ENCODE peak calls at places on chromosomes 16 and 17, in ten cellular contexts. Q is stomach; E is cardiac muscle cell; U is Peyer's patch; V is aorta; I is fibroblast of lung; K is hepatocyte; G is CD8-positive, alpha-beta T cell; R is small intestine; L is H9. Z is an unnamed sample.
A peak's percentile ranks its signal among the peaks of the same experiment; 100 is the strongest.

GRCh38 chr16:46848768-46849764 is 18.1 kb upstream of the C16orf87 start:
- DNase-seq in Q (no peak), E (no peak), U (no peak), V (no peak), I (no peak), K (no peak), G (no peak), R (no peak), L (no peak), Z (peak; percentile 78)

GRCh38 chr16:54194008-54194731 is 92.4 kb downstream of the IRX3 start:
- DNase-seq in Q (peak; percentile 58), E (peak; percentile 64), U (no peak), V (peak; percentile 85), I (peak; percentile 24), K (no peak), G (no peak), R (no peak), L (peak; percentile 49), Z (peak; percentile 55)

GRCh38 chr16:31508706-31509523 is 724 bp upstream of the RUSF1 start:
- DNase-seq in Q (no peak), E (no peak), U (no peak), V (no peak), I (peak; percentile 57), K (no peak), G (no peak), R (peak; percentile 36), L (no peak), Z (no peak)

GRCh38 chr17:83012873-83013778 is 66.3 kb upstream of the METRNL start:
- DNase-seq in Q (no peak), E (no peak), U (no peak), V (no peak), I (peak; percentile 95), K (no peak), G (no peak), R (no peak), L (no peak), Z (no peak)

GRCh38 chr17:47982645-47983440 is 11.9 kb downstream of the CDK5RAP3 start:
- DNase-seq in Q (no peak), E (no peak), U (no peak), V (no peak), I (no peak), K (no peak), G (no peak), R (no peak), L (no peak), Z (no peak)

GRCh38 chr17:38809828-38810227 is 10.5 kb upstream of the PIP4K2B start:
- DNase-seq in Q (no peak), E (no peak), U (no peak), V (no peak), I (no peak), K (no peak), G (no peak), R (no peak), L (no peak), Z (no peak)

GRCh38 chr17:41678411-41678906 is 10.2 kb upstream of the EIF1 start:
- DNase-seq in Q (no peak), E (no peak), U (no peak), V (no peak), I (no peak), K (no peak), G (no peak), R (no peak), L (no peak), Z (no peak)

GRCh38 chr17:56908061-56908542 is 5.7 kb downstream of the TRIM25 start:
- DNase-seq in Q (peak; percentile 58), E (no peak), U (peak; percentile 91), V (peak; percentile 83), I (no peak), K (no peak), G (no peak), R (peak; percentile 56), L (no peak), Z (no peak)

GRCh38 chr16:8944113-8944765 is 19.5 kb downstream of the USP7 start:
- DNase-seq in Q (no peak), E (no peak), U (no peak), V (no peak), I (no peak), K (no peak), G (no peak), R (no peak), L (no peak), Z (no peak)

GRCh38 chr16:8946544-8946943 is 17.2 kb downstream of the USP7 start:
- DNase-seq in Q (no peak), E (no peak), U (no peak), V (no peak), I (no peak), K (no peak), G (no peak), R (no peak), L (no peak), Z (no peak)

GRCh38 chr16:8941718-8942344 is 21.9 kb downstream of the USP7 start:
- DNase-seq in Q (no peak), E (no peak), U (no peak), V (no peak), I (no peak), K (no peak), G (no peak), R (no peak), L (no peak), Z (no peak)

GRCh38 chr16:8945626-8946296 is 17.9 kb downstream of the USP7 start:
- DNase-seq in Q (no peak), E (no peak), U (no peak), V (no peak), I (no peak), K (no peak), G (no peak), R (no peak), L (no peak), Z (no peak)

GRCh38 chr16:8943001-8943763 is 20.5 kb downstream of the USP7 start:
- DNase-seq in Q (no peak), E (no peak), U (no peak), V (no peak), I (no peak), K (no peak), G (no peak), R (no peak), L (no peak), Z (peak; percentile 28)
- H3K4me1 ChIP-seq in Q (peaks cover 78% of the 10 kb centered on the region), E (peaks cover 11% of the 10 kb centered on the region), U (peaks cover 10% of the 10 kb centered on the region), V (no peaks in the 10 kb centered on the region), I (no peaks in the 10 kb centered on the region), K (peaks cover 6% of the 10 kb centered on the region), G (peaks cover 91% of the 10 kb centered on the region), R (peaks cover 35% of the 10 kb centered on the region), L (peaks cover 9% of the 10 kb centered on the region), Z (peaks cover 23% of the 10 kb centered on the region)

DNA sequence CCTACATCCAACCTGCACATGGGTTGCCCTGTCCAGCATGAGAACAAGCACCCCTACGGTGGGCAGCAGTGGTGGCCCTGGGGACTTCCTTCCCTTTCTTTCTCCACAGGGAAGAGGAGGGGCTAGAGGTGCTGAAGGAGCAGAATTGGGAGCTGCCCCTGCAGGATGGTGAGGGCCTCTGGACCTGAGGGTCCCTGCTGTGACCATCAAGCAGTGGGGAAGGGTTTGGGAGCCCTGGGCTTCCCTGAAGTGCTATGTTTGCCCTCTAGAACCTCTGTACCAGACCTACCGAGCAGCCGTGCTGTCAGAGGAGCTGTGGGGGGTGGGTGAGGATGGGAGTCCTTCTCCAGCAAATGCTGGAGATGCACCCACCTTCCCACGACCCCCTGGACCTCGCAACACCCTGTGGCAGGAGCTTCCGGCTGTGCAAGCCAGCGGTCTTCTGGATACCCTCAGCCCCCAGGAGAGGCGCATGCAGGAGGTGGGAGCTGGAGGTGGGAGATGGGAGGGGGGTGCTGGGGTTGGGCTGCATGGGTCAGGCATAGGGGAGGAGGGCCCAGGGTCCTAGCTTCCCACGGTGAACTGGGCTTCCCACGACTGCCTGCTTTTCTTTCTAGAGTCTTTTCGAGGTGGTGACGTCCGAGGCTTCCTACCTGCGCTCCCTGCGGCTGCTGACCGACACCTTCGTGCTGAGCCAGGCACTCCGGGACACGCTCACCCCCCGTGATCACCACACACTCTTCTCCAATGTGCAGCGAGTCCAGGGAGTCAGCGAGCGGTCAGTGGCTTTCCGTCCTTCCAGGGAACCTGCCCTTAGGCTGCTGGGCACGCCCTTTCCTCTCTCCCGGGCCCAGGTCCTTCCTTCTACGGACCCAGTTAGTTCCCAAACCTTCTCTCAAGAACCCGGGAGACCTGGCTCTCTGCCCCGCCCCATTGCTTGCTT is 5.0 kb downstream of the ARHGEF15 start:
- DNase-seq in Q (peak; percentile 26), E (peak; percentile 18), U (no peak), V (no peak), I (no peak), K (peak; percentile 53), G (no peak), R (no peak), L (no peak), Z (peak; percentile 31)
- H3K27me3 ChIP-seq in Q (peaks cover 87% of the 10 kb centered on the region), E (peaks cover 34% of the 10 kb centered on the region), U (no peaks in the 10 kb centered on the region), V (no peaks in the 10 kb centered on the region), I (peaks cover 49% of the 10 kb centered on the region), K (peaks cover 48% of the 10 kb centered on the region), G (no peaks in the 10 kb centered on the region), R (peaks cover 6% of the 10 kb centered on the region), L (no peaks in the 10 kb centered on the region), Z (peaks cover 48% of the 10 kb centered on the region)

GRCh38 chr16:23129686-23130085 is 19.6 kb downstream of the USP31 start:
- DNase-seq in Q (no peak), E (no peak), U (no peak), V (no peak), I (no peak), K (no peak), G (no peak), R (no peak), L (no peak), Z (no peak)

GRCh38 chr16:23131841-23132576 is 17.2 kb downstream of the USP31 start:
- DNase-seq in Q (no peak), E (no peak), U (no peak), V (no peak), I (peak; percentile 62), K (no peak), G (no peak), R (no peak), L (no peak), Z (no peak)

GRCh38 chr16:23132921-23133532 is 16.2 kb downstream of the USP31 start:
- DNase-seq in Q (no peak), E (no peak), U (no peak), V (peak; percentile 79), I (peak; percentile 39), K (no peak), G (no peak), R (no peak), L (no peak), Z (no peak)

GRCh38 chr16:23131436-23131835 is 17.8 kb downstream of the USP31 start:
- DNase-seq in Q (no peak), E (no peak), U (no peak), V (no peak), I (no peak), K (no peak), G (no peak), R (no peak), L (no peak), Z (no peak)

DNA sequence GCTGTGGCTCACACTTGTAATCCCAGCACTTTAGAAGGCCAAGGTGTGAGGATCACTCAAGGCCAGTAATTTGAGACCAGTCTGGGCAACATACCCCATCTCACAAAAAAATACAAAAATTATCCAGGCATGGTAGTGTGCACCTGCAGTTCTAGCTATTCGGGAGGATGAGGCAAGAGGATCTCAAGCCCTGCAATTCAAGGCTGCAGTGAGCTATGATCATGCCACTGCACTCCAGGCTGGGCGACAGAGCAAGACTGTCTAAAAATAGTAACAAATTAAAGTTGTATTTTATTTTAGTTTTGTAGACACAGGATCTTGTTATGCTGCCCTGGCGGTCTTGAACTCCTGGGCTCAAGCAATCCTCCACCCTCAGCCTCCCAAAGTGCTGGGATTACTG is 18.2 kb downstream of the USP31 start:
- DNase-seq in Q (no peak), E (no peak), U (no peak), V (no peak), I (no peak), K (no peak), G (no peak), R (no peak), L (no peak), Z (no peak)
- H3K4me1 ChIP-seq in Q (no peaks in the 10 kb centered on the region), E (no peaks in the 10 kb centered on the region), U (no peaks in the 10 kb centered on the region), V (peaks cover 6% of the 10 kb centered on the region), I (no peaks in the 10 kb centered on the region), K (peaks cover 19% of the 10 kb centered on the region), G (no peaks in the 10 kb centered on the region), R (peaks cover 3% of the 10 kb centered on the region), L (no peaks in the 10 kb centered on the region), Z (peaks cover 15% of the 10 kb centered on the region)

GRCh38 chr17:39820987-39821386 is 43.1 kb downstream of the IKZF3 start:
- DNase-seq in Q (no peak), E (no peak), U (no peak), V (no peak), I (no peak), K (no peak), G (no peak), R (no peak), L (no peak), Z (no peak)

GRCh38 chr17:39820541-39820940 is 43.6 kb downstream of the IKZF3 start:
- DNase-seq in Q (no peak), E (no peak), U (no peak), V (no peak), I (no peak), K (no peak), G (no peak), R (peak; percentile 7), L (no peak), Z (peak; percentile 73)

GRCh38 chr17:39816272-39816671 is 47.8 kb downstream of the IKZF3 start:
- DNase-seq in Q (no peak), E (no peak), U (no peak), V (no peak), I (no peak), K (no peak), G (no peak), R (no peak), L (no peak), Z (no peak)

GRCh38 chr17:39822051-39822450 is 42.1 kb downstream of the IKZF3 start:
- DNase-seq in Q (no peak), E (no peak), U (no peak), V (no peak), I (no peak), K (no peak), G (no peak), R (no peak), L (no peak), Z (no peak)

DNA sequence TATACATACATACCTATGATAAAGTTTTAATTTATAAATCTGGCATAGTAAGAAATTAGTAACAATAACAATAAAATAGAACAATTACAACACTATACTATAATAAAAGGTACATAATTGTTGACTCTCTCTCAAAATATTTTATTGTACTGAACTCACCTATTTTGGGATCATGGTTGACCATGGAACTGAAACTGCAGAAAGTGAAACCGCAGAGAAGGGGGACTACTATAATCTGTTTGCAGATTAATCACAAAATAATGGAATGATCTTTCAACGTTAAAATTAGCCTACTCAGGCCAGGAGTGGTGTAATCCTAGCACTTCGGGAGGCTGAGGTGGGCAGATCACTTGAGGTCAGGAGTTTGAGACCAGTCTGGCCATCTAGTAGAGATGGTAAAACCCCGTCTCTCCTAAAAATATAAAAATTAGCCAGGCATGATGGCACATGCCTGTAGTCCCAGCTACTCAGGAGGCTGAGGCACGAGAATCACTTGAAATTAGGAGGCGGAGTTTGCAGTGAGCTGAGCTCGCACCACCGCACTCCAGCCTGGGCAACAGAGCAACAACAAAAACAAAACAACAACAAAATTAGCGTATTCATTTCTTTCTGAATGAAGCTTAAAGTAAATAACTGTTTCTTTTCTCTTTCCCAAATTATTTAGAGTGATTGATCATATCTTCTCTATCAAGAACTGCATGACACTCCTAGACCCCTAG is 45.7 kb downstream of the IKZF3 start:
- DNase-seq in Q (no peak), E (no peak), U (no peak), V (no peak), I (no peak), K (no peak), G (no peak), R (no peak), L (no peak), Z (no peak)
- H3K27me3 ChIP-seq in Q (no peaks in the 10 kb centered on the region), E (no peaks in the 10 kb centered on the region), U (no peaks in the 10 kb centered on the region), V (peaks cover 2% of the 10 kb centered on the region), I (peaks cover 7% of the 10 kb centered on the region), K (no peaks in the 10 kb centered on the region), G (no peaks in the 10 kb centered on the region), R (no peaks in the 10 kb centered on the region), L (no peaks in the 10 kb centered on the region), Z (no peaks in the 10 kb centered on the region)